ENCODE peak calls at places on chromosomes 11 and 22, in eight cellular contexts. One of them, this sample, is unnamed.

GRCh38 chr11:22459053-22459452 is 120.9 kb downstream of the SLC17A6 start:
- DNase-seq in iris pigment epithelial cell: peak; percentile 90
- DNase-seq in AG09309: no peak
- DNase-seq in cardiac fibroblast: peak; percentile 38
- DNase-seq in stimulated activated CD4-positive, alpha-beta T cell treated with anti-CD3 and anti-CD28 coated beads, Interleukin-2, amount 100 ng/mL, for 24 hours: no peak
- DNase-seq in GM12865: no peak
- DNase-seq in amygdala: no peak
- DNase-seq in OCI-LY7: no peak
- DNase-seq in this sample: peak; percentile 93

GRCh38 chr11:64864473-64865285 is 13.7 kb downstream of the EHD1 start:
- DNase-seq in iris pigment epithelial cell: peak; percentile 88
- DNase-seq in AG09309: no peak
- DNase-seq in cardiac fibroblast: peak; percentile 90
- DNase-seq in stimulated activated CD4-positive, alpha-beta T cell treated with anti-CD3 and anti-CD28 coated beads, Interleukin-2, amount 100 ng/mL, for 24 hours: peak; percentile 71
- DNase-seq in GM12865: peak; percentile 90
- DNase-seq in amygdala: no peak
- DNase-seq in OCI-LY7: peak; percentile 75
- DNase-seq in this sample: peak; percentile 94

GRCh38 chr11:92382311-92382710 is 157.7 kb downstream of the FAT3 start:
- DNase-seq in iris pigment epithelial cell: no peak
- DNase-seq in AG09309: no peak
- DNase-seq in cardiac fibroblast: no peak
- DNase-seq in stimulated activated CD4-positive, alpha-beta T cell treated with anti-CD3 and anti-CD28 coated beads, Interleukin-2, amount 100 ng/mL, for 24 hours: no peak
- DNase-seq in GM12865: no peak
- DNase-seq in amygdala: no peak
- DNase-seq in OCI-LY7: no peak
- DNase-seq in this sample: no peak

GRCh38 chr11:129374993-129375721 is 491 bp upstream of the BARX2 start:
- DNase-seq in iris pigment epithelial cell: peak; percentile 16
- DNase-seq in AG09309: no peak
- DNase-seq in cardiac fibroblast: no peak
- DNase-seq in stimulated activated CD4-positive, alpha-beta T cell treated with anti-CD3 and anti-CD28 coated beads, Interleukin-2, amount 100 ng/mL, for 24 hours: peak; percentile 41
- DNase-seq in GM12865: no peak
- DNase-seq in amygdala: no peak
- DNase-seq in OCI-LY7: no peak
- DNase-seq in this sample: no peak

GRCh38 chr11:101187748-101188147 is 58.1 kb upstream of the PGR start:
- DNase-seq in iris pigment epithelial cell: no peak
- DNase-seq in AG09309: no peak
- DNase-seq in cardiac fibroblast: no peak
- DNase-seq in stimulated activated CD4-positive, alpha-beta T cell treated with anti-CD3 and anti-CD28 coated beads, Interleukin-2, amount 100 ng/mL, for 24 hours: no peak
- DNase-seq in GM12865: no peak
- DNase-seq in amygdala: no peak
- DNase-seq in OCI-LY7: no peak
- DNase-seq in this sample: no peak

GRCh38 chr11:75982309-75982708 is 167.3 kb downstream of the UVRAG start:
- DNase-seq in iris pigment epithelial cell: no peak
- DNase-seq in AG09309: no peak
- DNase-seq in cardiac fibroblast: no peak
- DNase-seq in stimulated activated CD4-positive, alpha-beta T cell treated with anti-CD3 and anti-CD28 coated beads, Interleukin-2, amount 100 ng/mL, for 24 hours: no peak
- DNase-seq in GM12865: no peak
- DNase-seq in amygdala: no peak
- DNase-seq in OCI-LY7: no peak
- DNase-seq in this sample: no peak

GRCh38 chr11:3802016-3802790 is 4.8 kb upstream of the NUP98 start:
- DNase-seq in iris pigment epithelial cell: no peak
- DNase-seq in AG09309: no peak
- DNase-seq in cardiac fibroblast: peak; percentile 33
- DNase-seq in stimulated activated CD4-positive, alpha-beta T cell treated with anti-CD3 and anti-CD28 coated beads, Interleukin-2, amount 100 ng/mL, for 24 hours: no peak
- DNase-seq in GM12865: no peak
- DNase-seq in amygdala: no peak
- DNase-seq in OCI-LY7: no peak
- DNase-seq in this sample: no peak

GRCh38 chr22:35328472-35328885 is 28.8 kb downstream of the TOM1 start:
- DNase-seq in iris pigment epithelial cell: no peak
- DNase-seq in AG09309: no peak
- DNase-seq in cardiac fibroblast: no peak
- DNase-seq in stimulated activated CD4-positive, alpha-beta T cell treated with anti-CD3 and anti-CD28 coated beads, Interleukin-2, amount 100 ng/mL, for 24 hours: no peak
- DNase-seq in GM12865: no peak
- DNase-seq in amygdala: no peak
- DNase-seq in OCI-LY7: no peak
- DNase-seq in this sample: no peak

GRCh38 chr11:36421546-36422155 is 88.4 kb downstream of the TRAF6 start:
- DNase-seq in iris pigment epithelial cell: peak; percentile 57
- DNase-seq in AG09309: no peak
- DNase-seq in cardiac fibroblast: peak; percentile 18
- DNase-seq in stimulated activated CD4-positive, alpha-beta T cell treated with anti-CD3 and anti-CD28 coated beads, Interleukin-2, amount 100 ng/mL, for 24 hours: no peak
- DNase-seq in GM12865: no peak
- DNase-seq in amygdala: no peak
- DNase-seq in OCI-LY7: no peak
- DNase-seq in this sample: no peak

GRCh38 chr22:44037519-44038370 is 13.6 kb downstream of the PARVB start:
- DNase-seq in iris pigment epithelial cell: peak; percentile 95
- DNase-seq in AG09309: peak; percentile 69
- DNase-seq in cardiac fibroblast: peak; percentile 87
- DNase-seq in stimulated activated CD4-positive, alpha-beta T cell treated with anti-CD3 and anti-CD28 coated beads, Interleukin-2, amount 100 ng/mL, for 24 hours: no peak
- DNase-seq in GM12865: no peak
- DNase-seq in amygdala: no peak
- DNase-seq in OCI-LY7: no peak
- DNase-seq in this sample: peak; percentile 87

GRCh38 chr11:113579292-113579940 is 104.2 kb upstream of the DRD2 start:
- DNase-seq in iris pigment epithelial cell: no peak
- DNase-seq in AG09309: no peak
- DNase-seq in cardiac fibroblast: no peak
- DNase-seq in stimulated activated CD4-positive, alpha-beta T cell treated with anti-CD3 and anti-CD28 coated beads, Interleukin-2, amount 100 ng/mL, for 24 hours: no peak
- DNase-seq in GM12865: no peak
- DNase-seq in amygdala: no peak
- DNase-seq in OCI-LY7: no peak
- DNase-seq in this sample: no peak

GRCh38 chr11:101336858-101337257 is 207.2 kb upstream of the PGR start:
- DNase-seq in iris pigment epithelial cell: no peak
- DNase-seq in AG09309: no peak
- DNase-seq in cardiac fibroblast: no peak
- DNase-seq in stimulated activated CD4-positive, alpha-beta T cell treated with anti-CD3 and anti-CD28 coated beads, Interleukin-2, amount 100 ng/mL, for 24 hours: no peak
- DNase-seq in GM12865: no peak
- DNase-seq in amygdala: no peak
- DNase-seq in OCI-LY7: no peak
- DNase-seq in this sample: no peak

GRCh38 chr11:3160252-3161031 is 4.7 kb downstream of the OSBPL5 start:
- DNase-seq in iris pigment epithelial cell: peak; percentile 93
- DNase-seq in AG09309: peak; percentile 66
- DNase-seq in cardiac fibroblast: peak; percentile 94
- DNase-seq in stimulated activated CD4-positive, alpha-beta T cell treated with anti-CD3 and anti-CD28 coated beads, Interleukin-2, amount 100 ng/mL, for 24 hours: peak; percentile 48
- DNase-seq in GM12865: peak; percentile 18
- DNase-seq in amygdala: peak; percentile 65
- DNase-seq in OCI-LY7: peak; percentile 14
- DNase-seq in this sample: peak; percentile 64

GRCh38 chr11:13354335-13354734 is 76.7 kb downstream of the BMAL1 start:
- DNase-seq in iris pigment epithelial cell: peak; percentile 18
- DNase-seq in AG09309: no peak
- DNase-seq in cardiac fibroblast: peak; percentile 44
- DNase-seq in stimulated activated CD4-positive, alpha-beta T cell treated with anti-CD3 and anti-CD28 coated beads, Interleukin-2, amount 100 ng/mL, for 24 hours: no peak
- DNase-seq in GM12865: no peak
- DNase-seq in amygdala: no peak
- DNase-seq in OCI-LY7: peak; percentile 12
- DNase-seq in this sample: peak; percentile 26

GRCh38 chr22:42434283-42434682 is 2.1 kb upstream of the NFAM1 start:
- DNase-seq in iris pigment epithelial cell: no peak
- DNase-seq in AG09309: no peak
- DNase-seq in cardiac fibroblast: peak; percentile 17
- DNase-seq in stimulated activated CD4-positive, alpha-beta T cell treated with anti-CD3 and anti-CD28 coated beads, Interleukin-2, amount 100 ng/mL, for 24 hours: no peak
- DNase-seq in GM12865: no peak
- DNase-seq in amygdala: no peak
- DNase-seq in OCI-LY7: no peak
- DNase-seq in this sample: no peak

GRCh38 chr11:121299417-121299816 is 6.8 kb downstream of the SC5D start:
- DNase-seq in iris pigment epithelial cell: peak; percentile 17
- DNase-seq in AG09309: no peak
- DNase-seq in cardiac fibroblast: no peak
- DNase-seq in stimulated activated CD4-positive, alpha-beta T cell treated with anti-CD3 and anti-CD28 coated beads, Interleukin-2, amount 100 ng/mL, for 24 hours: no peak
- DNase-seq in GM12865: no peak
- DNase-seq in amygdala: no peak
- DNase-seq in OCI-LY7: no peak
- DNase-seq in this sample: no peak

GRCh38 chr22:48974443-48975251 is 853.0 kb downstream of the BRD1 start:
- DNase-seq in iris pigment epithelial cell: no peak
- DNase-seq in AG09309: no peak
- DNase-seq in cardiac fibroblast: no peak
- DNase-seq in stimulated activated CD4-positive, alpha-beta T cell treated with anti-CD3 and anti-CD28 coated beads, Interleukin-2, amount 100 ng/mL, for 24 hours: no peak
- DNase-seq in GM12865: no peak
- DNase-seq in amygdala: no peak
- DNase-seq in OCI-LY7: no peak
- DNase-seq in this sample: no peak

GRCh38 chr22:46035742-46036557 is 59.0 kb upstream of the WNT7B start:
- DNase-seq in iris pigment epithelial cell: peak; percentile 98
- DNase-seq in AG09309: peak; percentile 93
- DNase-seq in cardiac fibroblast: peak; percentile 100
- DNase-seq in stimulated activated CD4-positive, alpha-beta T cell treated with anti-CD3 and anti-CD28 coated beads, Interleukin-2, amount 100 ng/mL, for 24 hours: peak; percentile 100
- DNase-seq in GM12865: peak; percentile 100
- DNase-seq in amygdala: peak; percentile 99
- DNase-seq in OCI-LY7: peak; percentile 99
- DNase-seq in this sample: peak; percentile 95

GRCh38 chr11:124865181-124865901 is at the start of gene ROBO3:
- DNase-seq in iris pigment epithelial cell: no peak
- DNase-seq in AG09309: no peak
- DNase-seq in cardiac fibroblast: no peak
- DNase-seq in stimulated activated CD4-positive, alpha-beta T cell treated with anti-CD3 and anti-CD28 coated beads, Interleukin-2, amount 100 ng/mL, for 24 hours: no peak
- DNase-seq in GM12865: no peak
- DNase-seq in amygdala: no peak
- DNase-seq in OCI-LY7: no peak
- DNase-seq in this sample: no peak

GRCh38 chr11:77374611-77375031 is 73.1 kb upstream of the GDPD4 start:
- DNase-seq in iris pigment epithelial cell: peak; percentile 58
- DNase-seq in AG09309: no peak
- DNase-seq in cardiac fibroblast: no peak
- DNase-seq in stimulated activated CD4-positive, alpha-beta T cell treated with anti-CD3 and anti-CD28 coated beads, Interleukin-2, amount 100 ng/mL, for 24 hours: no peak
- DNase-seq in GM12865: no peak
- DNase-seq in amygdala: no peak
- DNase-seq in OCI-LY7: no peak
- DNase-seq in this sample: peak; percentile 13

GRCh38 chr11:38612701-38613100 is 2014.7 kb upstream of the RAG2 start:
- DNase-seq in iris pigment epithelial cell: no peak
- DNase-seq in AG09309: no peak
- DNase-seq in cardiac fibroblast: no peak
- DNase-seq in stimulated activated CD4-positive, alpha-beta T cell treated with anti-CD3 and anti-CD28 coated beads, Interleukin-2, amount 100 ng/mL, for 24 hours: no peak
- DNase-seq in GM12865: no peak
- DNase-seq in amygdala: no peak
- DNase-seq in OCI-LY7: no peak
- DNase-seq in this sample: no peak

GRCh38 chr22:17167486-17167885 is 8.4 kb upstream of the HDHD5 start:
- DNase-seq in iris pigment epithelial cell: no peak
- DNase-seq in AG09309: no peak
- DNase-seq in cardiac fibroblast: no peak
- DNase-seq in stimulated activated CD4-positive, alpha-beta T cell treated with anti-CD3 and anti-CD28 coated beads, Interleukin-2, amount 100 ng/mL, for 24 hours: no peak
- DNase-seq in GM12865: no peak
- DNase-seq in amygdala: no peak
- DNase-seq in OCI-LY7: no peak
- DNase-seq in this sample: no peak

GRCh38 chr11:79276900-79277299 is 163.9 kb downstream of the TENM4 start:
- DNase-seq in iris pigment epithelial cell: no peak
- DNase-seq in AG09309: no peak
- DNase-seq in cardiac fibroblast: no peak
- DNase-seq in stimulated activated CD4-positive, alpha-beta T cell treated with anti-CD3 and anti-CD28 coated beads, Interleukin-2, amount 100 ng/mL, for 24 hours: no peak
- DNase-seq in GM12865: no peak
- DNase-seq in amygdala: no peak
- DNase-seq in OCI-LY7: no peak
- DNase-seq in this sample: no peak

GRCh38 chr11:47992959-47993820 is 12.8 kb downstream of the PTPRJ start:
- DNase-seq in iris pigment epithelial cell: peak; percentile 93
- DNase-seq in AG09309: no peak
- DNase-seq in cardiac fibroblast: peak; percentile 76
- DNase-seq in stimulated activated CD4-positive, alpha-beta T cell treated with anti-CD3 and anti-CD28 coated beads, Interleukin-2, amount 100 ng/mL, for 24 hours: no peak
- DNase-seq in GM12865: no peak
- DNase-seq in amygdala: no peak
- DNase-seq in OCI-LY7: no peak
- DNase-seq in this sample: peak; percentile 97

GRCh38 chr11:44304091-44305084 is 5.6 kb downstream of the ALX4 start:
- DNase-seq in iris pigment epithelial cell: no peak
- DNase-seq in AG09309: no peak
- DNase-seq in cardiac fibroblast: no peak
- DNase-seq in stimulated activated CD4-positive, alpha-beta T cell treated with anti-CD3 and anti-CD28 coated beads, Interleukin-2, amount 100 ng/mL, for 24 hours: no peak
- DNase-seq in GM12865: no peak
- DNase-seq in amygdala: no peak
- DNase-seq in OCI-LY7: no peak
- DNase-seq in this sample: peak; percentile 64

GRCh38 chr22:23827351-23827995 is 11.3 kb downstream of the DERL3 start:
- DNase-seq in iris pigment epithelial cell: no peak
- DNase-seq in AG09309: no peak
- DNase-seq in cardiac fibroblast: no peak
- DNase-seq in stimulated activated CD4-positive, alpha-beta T cell treated with anti-CD3 and anti-CD28 coated beads, Interleukin-2, amount 100 ng/mL, for 24 hours: no peak
- DNase-seq in GM12865: no peak
- DNase-seq in amygdala: no peak
- DNase-seq in OCI-LY7: no peak
- DNase-seq in this sample: no peak

GRCh38 chr11:118618115-118618990 is 10.9 kb downstream of the PHLDB1 start:
- DNase-seq in iris pigment epithelial cell: peak; percentile 85
- DNase-seq in AG09309: no peak
- DNase-seq in cardiac fibroblast: peak; percentile 94
- DNase-seq in stimulated activated CD4-positive, alpha-beta T cell treated with anti-CD3 and anti-CD28 coated beads, Interleukin-2, amount 100 ng/mL, for 24 hours: no peak
- DNase-seq in GM12865: no peak
- DNase-seq in amygdala: peak; percentile 64
- DNase-seq in OCI-LY7: no peak
- DNase-seq in this sample: peak; percentile 84

GRCh38 chr11:70824590-70825300 is 426.4 kb downstream of the CTTN start:
- DNase-seq in iris pigment epithelial cell: no peak
- DNase-seq in AG09309: no peak
- DNase-seq in cardiac fibroblast: peak; percentile 6
- DNase-seq in stimulated activated CD4-positive, alpha-beta T cell treated with anti-CD3 and anti-CD28 coated beads, Interleukin-2, amount 100 ng/mL, for 24 hours: no peak
- DNase-seq in GM12865: no peak
- DNase-seq in amygdala: no peak
- DNase-seq in OCI-LY7: no peak
- DNase-seq in this sample: no peak

GRCh38 chr22:37273846-37274225 is 8.5 kb upstream of the CYTH4 start:
- DNase-seq in iris pigment epithelial cell: no peak
- DNase-seq in AG09309: no peak
- DNase-seq in cardiac fibroblast: no peak
- DNase-seq in stimulated activated CD4-positive, alpha-beta T cell treated with anti-CD3 and anti-CD28 coated beads, Interleukin-2, amount 100 ng/mL, for 24 hours: no peak
- DNase-seq in GM12865: no peak
- DNase-seq in amygdala: no peak
- DNase-seq in OCI-LY7: no peak
- DNase-seq in this sample: no peak

This sample was measured in M059J.